ENCODE peak calls at places on chromosomes 16 and 17, in five cellular contexts. T, P, X, S and E are unnamed samples.
A peak's percentile ranks its signal among the peaks of the same experiment; 100 is the strongest.

GRCh38 chr17:28706471-28707338 is 5.0 kb downstream of the PROCA1 start:
- DNase-seq in T (no peak), P (no peak), X (no peak), S (no peak), E (no peak)

GRCh38 chr17:64554028-64554637 is 47.4 kb downstream of the CEP95 start:
- DNase-seq in T (no peak), P (no peak), X (no peak), S (no peak), E (no peak)

GRCh38 chr16:21987498-21987897 is 13.4 kb downstream of the PDZD9 start:
- DNase-seq in T (no peak), P (no peak), X (no peak), S (no peak), E (no peak)

GRCh38 chr17:71338396-71338795 is 782.4 kb upstream of the SOX9 start:
- DNase-seq in T (no peak), P (no peak), X (no peak), S (peak; percentile 68), E (peak; percentile 62)

GRCh38 chr16:23595951-23596720 is at the start of gene NDUFAB1:
- DNase-seq in T (peak; percentile 89), P (peak; percentile 93), X (peak; percentile 88), S (peak; percentile 83), E (peak; percentile 93)

GRCh38 chr17:1783834-1784611 is 22.2 kb downstream of the SERPINF1 start:
- DNase-seq in T (peak; percentile 75), P (peak; percentile 68), X (peak; percentile 86), S (peak; percentile 81), E (peak; percentile 20)

GRCh38 chr16:15961060-15961511 is 11.7 kb downstream of the ABCC1 start:
- DNase-seq in T (peak; percentile 73), P (no peak), X (no peak), S (peak; percentile 85), E (peak; percentile 37)

GRCh38 chr16:68386628-68387027 is 61.7 kb downstream of the SMPD3 start:
- DNase-seq in T (no peak), P (no peak), X (no peak), S (no peak), E (no peak)

GRCh38 chr17:5500247-5500803 is 14.0 kb downstream of the MIS12 start:
- DNase-seq in T (no peak), P (no peak), X (no peak), S (no peak), E (no peak)

GRCh38 chr17:44345497-44346026 is 460 bp downstream of the GRN start:
- DNase-seq in T (peak; percentile 65), P (no peak), X (peak; percentile 62), S (peak; percentile 51), E (peak; percentile 50)

DNA sequence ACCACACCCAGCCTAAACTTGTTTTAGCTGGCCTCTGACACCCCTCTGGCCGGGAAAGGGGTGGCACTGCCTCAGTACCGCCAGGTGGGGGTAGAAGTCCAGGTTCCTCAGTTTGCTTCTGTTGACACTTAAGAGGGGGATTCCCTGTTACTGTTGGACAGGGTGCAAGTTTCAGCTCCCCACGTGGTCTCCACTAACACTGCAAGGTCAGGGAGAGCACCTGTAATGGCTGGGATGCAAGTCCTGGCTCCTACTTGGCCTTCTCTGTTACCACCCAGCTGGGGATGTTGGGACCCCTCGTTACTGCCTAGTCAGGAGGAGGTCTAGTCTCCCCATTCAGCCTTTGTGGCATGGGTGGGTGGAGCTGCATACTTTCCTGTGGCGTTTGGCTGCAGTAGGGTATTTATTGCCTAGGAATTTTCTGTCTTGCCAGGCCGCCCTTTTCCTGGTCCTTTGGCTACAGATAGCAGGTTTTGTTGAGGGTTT is 10.6 kb upstream of the MFAP4 start:
- DNase-seq in T (no peak), P (no peak), X (no peak), S (no peak), E (peak; percentile 51)
- TF ChIP-seq CTCF in T (no peak), P (no peak), X (no peak), S (no peak), E (peak; percentile 61)

DNA sequence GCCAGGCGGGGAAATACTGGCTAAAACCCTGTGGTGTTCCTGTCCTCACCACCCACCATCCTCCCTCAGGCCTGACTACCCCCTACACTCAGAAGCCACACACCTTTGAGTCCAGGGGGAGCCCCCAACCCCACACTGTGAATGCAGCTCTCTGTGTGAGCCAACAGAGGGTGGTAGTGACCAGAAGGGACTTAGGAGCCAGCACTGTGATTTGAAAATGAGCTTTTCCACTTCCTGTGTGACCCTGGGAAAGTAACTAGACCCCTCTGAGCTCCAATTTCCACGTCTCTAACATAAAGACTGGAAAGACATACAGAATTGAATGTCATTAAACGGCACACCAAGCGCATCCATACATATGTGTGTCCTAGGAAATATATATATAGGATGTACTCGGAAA is 58.7 kb downstream of the SDK2 start:
- DNase-seq in T (no peak), P (no peak), X (no peak), S (no peak), E (no peak)
- TF ChIP-seq CTCF in T (peak; percentile 20), P (no peak), X (no peak), S (no peak), E (no peak)

DNA sequence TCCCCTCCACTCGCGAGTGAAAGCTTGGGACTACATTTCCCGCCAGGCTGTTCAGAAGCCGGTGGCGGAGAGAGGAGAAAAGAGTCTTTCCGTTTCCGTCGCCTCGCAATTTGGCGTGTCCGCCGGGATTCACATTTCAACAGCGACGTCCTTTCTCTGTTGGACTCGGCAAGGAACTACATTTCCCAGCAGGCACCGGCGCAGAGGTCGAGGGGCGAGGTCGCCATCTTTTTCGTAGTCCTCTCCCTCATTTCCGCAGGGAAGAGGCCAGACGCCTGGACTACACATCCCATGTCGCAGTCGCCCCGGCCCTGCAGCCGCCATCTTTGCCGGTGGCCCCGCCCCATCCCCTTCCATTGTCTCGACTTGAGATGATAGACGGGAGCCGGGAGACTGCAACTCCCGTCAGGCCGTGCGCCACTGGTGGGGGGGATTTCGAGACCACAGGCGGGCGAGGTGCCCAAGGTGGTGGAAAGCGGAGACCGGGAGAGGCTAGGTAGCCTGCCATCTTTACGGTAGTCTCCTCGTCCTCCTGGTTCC is 882 bp upstream of the FBXL19 start:
- DNase-seq in T (peak; percentile 100), P (peak; percentile 99), X (peak; percentile 100), S (peak; percentile 99), E (peak; percentile 99)
- TF ChIP-seq CTCF in T (no peak), P (no peak), X (no peak), S (no peak), E (no peak)

GRCh38 chr16:85057212-85057889 is 29.8 kb downstream of the KIAA0513 start:
- DNase-seq in T (no peak), P (no peak), X (no peak), S (no peak), E (no peak)
- TF ChIP-seq CTCF in T (no peak), P (peak; percentile 19), X (no peak), S (no peak), E (no peak)

DNA sequence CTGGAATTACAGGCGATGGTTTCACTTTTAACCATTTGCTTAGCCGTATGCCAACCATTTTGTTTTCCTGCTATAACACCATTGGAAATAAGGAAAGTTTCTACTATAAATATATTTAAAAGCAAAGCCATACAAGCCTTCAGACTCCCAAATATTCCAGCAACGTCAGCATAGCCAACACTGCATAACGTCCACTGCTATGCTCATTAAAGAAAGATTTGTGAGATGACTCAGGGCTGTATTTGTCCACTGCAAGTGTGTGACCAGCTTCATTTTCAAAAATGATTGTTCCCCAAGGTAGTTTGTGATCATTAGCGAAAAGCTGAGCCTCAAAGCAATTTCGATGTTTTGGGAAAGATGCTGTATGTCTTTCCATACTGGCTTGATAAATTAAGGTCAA is 14.9 kb upstream of the CCDC182 start:
- DNase-seq in T (no peak), P (no peak), X (no peak), S (no peak), E (no peak)
- TF ChIP-seq CTCF in T (no peak), P (no peak), X (no peak), S (no peak), E (no peak)